ENCODE peak calls at places on chromosomes 13 and 19, in four cellular contexts. One of them, this sample, is unnamed.

GRCh38 chr19:38877781-38878574 is at the start of gene RINL:
- DNase-seq in AG09309: no peak
- DNase-seq in cardiac muscle cell: no peak
- DNase-seq in GM12865: peak; percentile 85
- DNase-seq in this sample: peak; percentile 57

GRCh38 chr19:13732337-13732736 is 32.0 kb upstream of the MRI1 start:
- DNase-seq in cardiac muscle cell: no peak
- DNase-seq in AG09309: no peak
- DNase-seq in GM12865: no peak
- DNase-seq in this sample: no peak

GRCh38 chr19:38900220-38900629 is 456 bp downstream of the NFKBIB start:
- DNase-seq in cardiac muscle cell: no peak
- DNase-seq in GM12865: no peak
- DNase-seq in AG09309: no peak
- DNase-seq in this sample: no peak

GRCh38 chr19:44452367-44452766 is 4.1 kb upstream of the ZNF229 start:
- DNase-seq in cardiac muscle cell: no peak
- DNase-seq in AG09309: no peak
- DNase-seq in GM12865: no peak
- DNase-seq in this sample: no peak

GRCh38 chr19:47523473-47523872 is 8.6 kb upstream of the NAPA start:
- DNase-seq in AG09309: no peak
- DNase-seq in cardiac muscle cell: no peak
- DNase-seq in GM12865: peak; percentile 28
- DNase-seq in this sample: no peak

GRCh38 chr19:30625947-30626346 is 253.8 kb downstream of the ZNF536 start:
- DNase-seq in GM12865: no peak
- DNase-seq in AG09309: no peak
- DNase-seq in cardiac muscle cell: no peak
- DNase-seq in this sample: no peak

GRCh38 chr19:17942582-17943283 is 9.9 kb downstream of the CCDC124 start:
- DNase-seq in cardiac muscle cell: no peak
- DNase-seq in AG09309: no peak
- DNase-seq in GM12865: no peak
- DNase-seq in this sample: no peak

GRCh38 chr13:107117327-107118012 is 549.5 kb upstream of the ARGLU1 start:
- DNase-seq in AG09309: no peak
- DNase-seq in cardiac muscle cell: no peak
- DNase-seq in GM12865: no peak
- DNase-seq in this sample: no peak

GRCh38 chr13:113553541-113554332 is 30.8 kb upstream of the TFDP1 start:
- DNase-seq in cardiac muscle cell: no peak
- DNase-seq in AG09309: no peak
- DNase-seq in GM12865: no peak
- DNase-seq in this sample: no peak

GRCh38 chr13:29227560-29227959 is 367.9 kb downstream of the SLC7A1 start:
- DNase-seq in AG09309: no peak
- DNase-seq in GM12865: no peak
- DNase-seq in cardiac muscle cell: no peak
- DNase-seq in this sample: no peak

GRCh38 chr19:3752492-3752891 is 9.0 kb downstream of the APBA3 start:
- DNase-seq in cardiac muscle cell: no peak
- DNase-seq in AG09309: no peak
- DNase-seq in GM12865: no peak
- DNase-seq in this sample: no peak

GRCh38 chr13:40776681-40777165 is 5.7 kb upstream of the MRPS31 start:
- DNase-seq in AG09309: no peak
- DNase-seq in GM12865: peak; percentile 79
- DNase-seq in cardiac muscle cell: no peak
- DNase-seq in this sample: no peak

GRCh38 chr19:56114711-56115110 is 6.4 kb downstream of the ZNF787 start:
- DNase-seq in GM12865: no peak
- DNase-seq in cardiac muscle cell: no peak
- DNase-seq in AG09309: no peak
- DNase-seq in this sample: no peak

GRCh38 chr19:35935911-35936737 is at the start of gene LRFN3:
- DNase-seq in GM12865: peak; percentile 73
- DNase-seq in AG09309: no peak
- DNase-seq in cardiac muscle cell: peak; percentile 93
- DNase-seq in this sample: no peak

GRCh38 chr19:43432866-43433673 is 18.4 kb downstream of the TEX101 start:
- DNase-seq in cardiac muscle cell: peak; percentile 72
- DNase-seq in GM12865: peak; percentile 58
- DNase-seq in AG09309: no peak
- DNase-seq in this sample: peak; percentile 40

GRCh38 chr13:28744091-28744536 is 25.3 kb upstream of the SLC46A3 start:
- DNase-seq in GM12865: no peak
- DNase-seq in AG09309: no peak
- DNase-seq in cardiac muscle cell: no peak
- DNase-seq in this sample: no peak

GRCh38 chr19:10517361-10517759 is at the start of gene S1PR5:
- DNase-seq in GM12865: no peak
- DNase-seq in AG09309: no peak
- DNase-seq in cardiac muscle cell: peak; percentile 38
- DNase-seq in this sample: no peak

GRCh38 chr13:22517544-22517943 is 663.2 kb upstream of the SGCG start:
- DNase-seq in AG09309: no peak
- DNase-seq in cardiac muscle cell: no peak
- DNase-seq in GM12865: no peak
- DNase-seq in this sample: no peak

GRCh38 chr13:30696278-30697176 is 38.8 kb upstream of the ALOX5AP start:
- DNase-seq in GM12865: peak; percentile 44
- DNase-seq in cardiac muscle cell: peak; percentile 16
- DNase-seq in AG09309: no peak
- DNase-seq in this sample: no peak

GRCh38 chr13:39025433-39025839 is 12.5 kb downstream of the PROSER1 start:
- DNase-seq in AG09309: no peak
- DNase-seq in cardiac muscle cell: no peak
- DNase-seq in GM12865: no peak
- DNase-seq in this sample: no peak

GRCh38 chr13:73521970-73522549 is 463.3 kb downstream of the KLF5 start:
- DNase-seq in AG09309: no peak
- DNase-seq in GM12865: no peak
- DNase-seq in cardiac muscle cell: no peak
- DNase-seq in this sample: no peak

GRCh38 chr19:40686882-40687524 is 3.4 kb downstream of the NUMBL start:
- DNase-seq in AG09309: no peak
- DNase-seq in GM12865: no peak
- DNase-seq in cardiac muscle cell: no peak
- DNase-seq in this sample: no peak

GRCh38 chr13:100130092-100130491 is 41.2 kb downstream of the PCCA start:
- DNase-seq in cardiac muscle cell: no peak
- DNase-seq in GM12865: no peak
- DNase-seq in AG09309: no peak
- DNase-seq in this sample: no peak

GRCh38 chr13:39253774-39254173 is 215.5 kb downstream of the NHLRC3 start:
- DNase-seq in AG09309: no peak
- DNase-seq in cardiac muscle cell: no peak
- DNase-seq in GM12865: no peak
- DNase-seq in this sample: no peak

GRCh38 chr19:19747357-19748220 is 14.7 kb upstream of the ZNF14 start:
- DNase-seq in cardiac muscle cell: no peak
- DNase-seq in AG09309: no peak
- DNase-seq in GM12865: no peak
- DNase-seq in this sample: no peak

GRCh38 chr19:47363758-47364529 is 14.8 kb downstream of the DHX34 start:
- DNase-seq in cardiac muscle cell: no peak
- DNase-seq in GM12865: no peak
- DNase-seq in AG09309: peak; percentile 16
- DNase-seq in this sample: no peak

GRCh38 chr19:14412436-14413071 is 6.6 kb downstream of the DDX39A start:
- DNase-seq in cardiac muscle cell: no peak
- DNase-seq in GM12865: no peak
- DNase-seq in AG09309: no peak
- DNase-seq in this sample: no peak

GRCh38 chr19:19643158-19644053 is at the start of gene GMIP:
- DNase-seq in cardiac muscle cell: peak; percentile 81
- DNase-seq in AG09309: no peak
- DNase-seq in GM12865: peak; percentile 91
- DNase-seq in this sample: peak; percentile 89

GRCh38 chr13:50911051-50911690 is 1.6 kb downstream of the RNASEH2B start:
- DNase-seq in AG09309: no peak
- DNase-seq in GM12865: peak; percentile 48
- DNase-seq in cardiac muscle cell: peak; percentile 59
- DNase-seq in this sample: no peak
- TF ChIP-seq CTCF in AG09309: no peak
- TF ChIP-seq CTCF in GM12865: no peak
- TF ChIP-seq CTCF in cardiac muscle cell: no peak
- TF ChIP-seq CTCF in this sample: no peak

DNA sequence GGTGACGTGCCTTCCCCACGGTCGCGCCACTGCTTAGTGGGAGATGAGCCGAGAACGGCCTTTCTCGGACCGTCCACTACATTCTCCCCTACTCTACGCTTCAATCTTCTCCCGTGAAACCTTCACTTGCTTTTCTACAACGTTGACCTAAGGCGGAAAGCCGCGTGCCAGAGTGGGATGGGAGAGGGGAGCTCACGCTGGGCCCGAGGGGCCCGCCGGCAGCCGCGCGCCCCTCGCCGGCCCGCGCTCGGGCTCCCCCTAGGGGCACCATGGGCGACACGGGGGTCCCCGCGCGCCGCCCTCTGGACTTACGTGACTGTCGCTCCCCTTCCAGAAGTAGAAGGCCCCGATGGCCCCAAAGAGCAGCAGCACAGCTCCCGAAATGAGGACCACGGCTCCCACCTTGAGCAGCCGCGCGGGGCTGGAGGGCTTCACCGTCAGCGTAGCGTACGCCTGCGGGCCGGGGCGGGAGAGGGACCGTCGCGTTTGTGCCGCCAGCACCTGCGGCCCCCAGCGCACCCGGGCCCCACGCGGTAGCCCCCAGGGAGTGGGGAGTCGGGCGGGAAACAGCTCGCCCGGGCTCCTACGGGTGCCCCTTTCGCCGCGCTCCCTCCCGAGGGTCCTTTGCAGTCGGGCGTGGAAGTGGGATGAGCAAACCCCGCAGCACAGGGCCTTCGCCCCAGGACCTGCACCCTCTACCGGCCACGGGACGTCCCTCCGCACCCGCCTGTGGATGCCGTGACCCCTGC is 727 bp downstream of the CNMD start:
- DNase-seq in AG09309: no peak
- DNase-seq in GM12865: peak; percentile 18
- DNase-seq in cardiac muscle cell: peak; percentile 67
- DNase-seq in this sample: peak; percentile 18
- TF ChIP-seq CTCF in AG09309: peak; percentile 23
- TF ChIP-seq CTCF in GM12865: peak; percentile 39
- TF ChIP-seq CTCF in cardiac muscle cell: peak; percentile 23
- TF ChIP-seq CTCF in this sample: no peak

GRCh38 chr13:50387124-50387581 is 371.9 kb downstream of the KCNRG start:
- DNase-seq in AG09309: no peak
- DNase-seq in GM12865: peak; percentile 43
- DNase-seq in cardiac muscle cell: peak; percentile 64
- DNase-seq in this sample: peak; percentile 28
- TF ChIP-seq CTCF in AG09309: peak; percentile 37
- TF ChIP-seq CTCF in GM12865: peak; percentile 33
- TF ChIP-seq CTCF in cardiac muscle cell: peak; percentile 35
- TF ChIP-seq CTCF in this sample: no peak

GRCh38 chr19:49862411-49863253 is 4.7 kb downstream of the PNKP start:
- DNase-seq in AG09309: no peak
- DNase-seq in GM12865: peak; percentile 21
- DNase-seq in cardiac muscle cell: peak; percentile 60
- DNase-seq in this sample: no peak
- TF ChIP-seq CTCF in AG09309: peak; percentile 34
- TF ChIP-seq CTCF in GM12865: peak; percentile 16
- TF ChIP-seq CTCF in cardiac muscle cell: peak; percentile 35
- TF ChIP-seq CTCF in this sample: no peak

GRCh38 chr13:20494656-20495055 is 31.0 kb downstream of the CRYL1 start:
- DNase-seq in AG09309: no peak
- DNase-seq in cardiac muscle cell: no peak
- DNase-seq in GM12865: no peak
- DNase-seq in this sample: no peak

GRCh38 chr13:20492036-20492435 is 33.6 kb downstream of the CRYL1 start:
- DNase-seq in cardiac muscle cell: no peak
- DNase-seq in GM12865: no peak
- DNase-seq in AG09309: no peak
- DNase-seq in this sample: no peak

GRCh38 chr13:20487927-20488326 is 37.7 kb downstream of the CRYL1 start:
- DNase-seq in AG09309: no peak
- DNase-seq in GM12865: no peak
- DNase-seq in cardiac muscle cell: no peak
- DNase-seq in this sample: no peak

GRCh38 chr13:20492641-20493040 is 33.0 kb downstream of the CRYL1 start:
- DNase-seq in cardiac muscle cell: peak; percentile 21
- DNase-seq in AG09309: no peak
- DNase-seq in GM12865: peak; percentile 65
- DNase-seq in this sample: peak; percentile 29

DNA sequence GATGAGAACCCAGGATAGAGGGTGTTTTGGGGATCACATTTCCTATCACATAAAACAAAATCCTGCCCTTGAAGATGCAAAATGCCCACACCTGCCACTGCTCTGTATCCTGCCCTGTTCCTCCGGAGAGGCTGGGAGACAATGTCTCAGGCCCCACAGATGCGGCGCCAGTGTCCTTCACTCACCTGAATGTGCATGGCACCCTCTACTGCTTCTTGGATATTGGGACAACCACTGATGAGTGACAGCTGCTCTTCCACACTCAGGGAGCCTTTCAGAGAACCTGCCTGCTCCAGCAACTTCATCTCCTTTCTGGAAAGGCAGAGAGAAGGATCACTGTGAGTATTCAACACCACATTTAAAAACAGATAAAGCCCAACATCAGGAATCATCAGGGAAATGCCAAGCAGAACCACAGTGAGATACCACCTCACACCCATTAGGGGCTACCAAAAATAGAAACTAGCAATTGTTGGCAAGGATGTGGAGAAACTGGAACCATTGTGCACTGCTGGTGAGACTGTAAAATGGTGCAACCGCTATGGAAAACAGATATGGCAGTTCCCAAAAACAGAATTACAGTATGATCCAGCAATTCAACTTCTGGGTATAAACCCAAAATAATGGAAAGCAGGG is 36.4 kb downstream of the CRYL1 start:
- DNase-seq in cardiac muscle cell: no peak
- DNase-seq in AG09309: no peak
- DNase-seq in GM12865: no peak
- DNase-seq in this sample: no peak
- TF ChIP-seq CTCF in cardiac muscle cell: no peak
- TF ChIP-seq CTCF in AG09309: peak; percentile 69
- TF ChIP-seq CTCF in GM12865: no peak
- TF ChIP-seq CTCF in this sample: no peak

DNA sequence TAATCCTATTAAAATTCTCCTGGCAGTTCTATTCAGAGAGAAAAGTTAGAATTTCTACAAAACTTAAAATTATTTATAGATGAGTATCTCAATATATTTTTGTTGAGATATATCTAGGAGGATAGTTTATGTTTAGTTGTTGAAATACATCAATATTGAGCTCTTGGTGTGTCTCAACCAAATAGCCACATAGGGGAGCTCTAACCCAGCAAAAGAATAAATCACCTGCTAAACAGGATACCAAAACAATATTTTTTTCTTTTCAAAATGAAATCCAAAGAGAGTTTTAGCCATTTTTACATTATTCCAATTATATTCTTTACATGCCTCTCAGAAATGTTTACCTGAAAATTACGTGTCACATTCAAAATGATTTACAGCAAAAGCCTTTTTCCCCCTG is 954.7 kb downstream of the SLITRK6 start:
- DNase-seq in GM12865: no peak
- DNase-seq in cardiac muscle cell: peak; percentile 20
- DNase-seq in AG09309: no peak
- DNase-seq in this sample: no peak
- TF ChIP-seq CTCF in GM12865: no peak
- TF ChIP-seq CTCF in cardiac muscle cell: no peak
- TF ChIP-seq CTCF in AG09309: peak; percentile 43
- TF ChIP-seq CTCF in this sample: no peak

This sample was measured in activated B cell treated with CpG ODN at 0.5 μM for 24 hours.